ENCODE peak calls at places on chromosomes 13 and 19, in nine cellular contexts. C is OCI-LY7; I is heart right ventricle; F is coronary artery; D is epithelial cell of proximal tubule; S is IMR-90; X is CD4-positive, alpha-beta memory T cell; J is CD8-positive, alpha-beta memory T cell; A is dorsolateral prefrontal cortex. N is an unnamed sample.

GRCh38 chr13:75812751-75813181 is 176.6 kb downstream of the LMO7 start:
- DNase-seq in C (no peak), I (no peak), F (no peak), D (no peak), S (peak), X (no peak), J (no peak), A (no peak), N (no peak)

GRCh38 chr13:105333416-105333815 is 1202.0 kb downstream of the EFNB2 start:
- DNase-seq in C (no peak), I (no peak), F (no peak), D (no peak), S (peak), X (no peak), J (no peak), A (no peak), N (no peak)

GRCh38 chr19:36417752-36418286 is 625 bp downstream of the ZFP82 start:
- DNase-seq in C (peak), I (peak), F (peak), D (no peak), S (no peak), X (no peak), J (no peak), A (no peak), N (no peak)

GRCh38 chr19:13763300-13763699 is 1.0 kb upstream of the MRI1 start:
- DNase-seq in C (no peak), I (no peak), F (no peak), D (no peak), S (no peak), X (no peak), J (no peak), A (no peak), N (no peak)

GRCh38 chr13:101305981-101306411 is 110.3 kb downstream of the NALCN start:
- DNase-seq in C (no peak), I (no peak), F (no peak), D (no peak), S (no peak), X (no peak), J (no peak), A (peak), N (no peak)

GRCh38 chr19:1468274-1469199 is 10.5 kb downstream of the C19orf25 start:
- DNase-seq in C (peak), I (peak), F (no peak), D (no peak), S (peak), X (no peak), J (no peak), A (no peak), N (no peak)

GRCh38 chr19:5352229-5352763 is 11.7 kb upstream of the PTPRS start:
- DNase-seq in C (no peak), I (no peak), F (no peak), D (no peak), S (peak), X (no peak), J (no peak), A (no peak), N (no peak)

GRCh38 chr19:2084993-2085720 is 11.0 kb downstream of the MOB3A start:
- DNase-seq in C (peak), I (peak), F (no peak), D (no peak), S (no peak), X (peak), J (peak), A (no peak), N (no peak)

GRCh38 chr13:29849071-29849541 is 1.3 kb downstream of the UBL3 start:
- DNase-seq in C (peak), I (no peak), F (no peak), D (no peak), S (peak), X (peak), J (peak), A (peak), N (no peak)

GRCh38 chr19:38711726-38712153 is 32.5 kb downstream of the CAPN12 start:
- DNase-seq in C (no peak), I (peak), F (no peak), D (peak), S (peak), X (no peak), J (no peak), A (no peak), N (no peak)

GRCh38 chr13:75889427-75889826 is 253.3 kb downstream of the LMO7 start:
- DNase-seq in C (no peak), I (no peak), F (no peak), D (no peak), S (no peak), X (no peak), J (no peak), A (no peak), N (no peak)

GRCh38 chr13:109704771-109705628 is 81.4 kb downstream of the IRS2 start:
- DNase-seq in C (no peak), I (peak), F (no peak), D (no peak), S (no peak), X (no peak), J (no peak), A (no peak), N (no peak)

GRCh38 chr13:96821381-96821780 is 172.9 kb downstream of the OXGR1 start:
- DNase-seq in C (no peak), I (no peak), F (no peak), D (no peak), S (peak), X (no peak), J (no peak), A (no peak), N (no peak)

GRCh38 chr19:11581740-11582139 is 4.3 kb upstream of the ACP5 start:
- DNase-seq in C (peak), I (no peak), F (no peak), D (no peak), S (peak), X (peak), J (no peak), A (no peak), N (no peak)

GRCh38 chr19:47630594-47630993 is 21.7 kb downstream of the BICRA start:
- DNase-seq in C (no peak), I (no peak), F (no peak), D (no peak), S (no peak), X (no peak), J (no peak), A (no peak), N (no peak)

GRCh38 chr19:21115430-21115829 is 26.4 kb upstream of the ZNF431 start:
- DNase-seq in C (no peak), I (no peak), F (no peak), D (no peak), S (no peak), X (no peak), J (no peak), A (no peak), N (no peak)

GRCh38 chr19:13057147-13057572 is 45.5 kb downstream of the LYL1 start:
- DNase-seq in C (no peak), I (no peak), F (no peak), D (no peak), S (no peak), X (no peak), J (no peak), A (no peak), N (no peak)

GRCh38 chr19:3508771-3509535 is 2.8 kb downstream of the FZR1 start:
- DNase-seq in C (no peak), I (no peak), F (no peak), D (no peak), S (peak), X (no peak), J (no peak), A (no peak), N (no peak)

GRCh38 chr19:34926685-34927375 is at the start of gene ZNF30:
- DNase-seq in C (no peak), I (peak), F (peak), D (peak), S (peak), X (peak), J (peak), A (peak), N (peak)

GRCh38 chr13:98439136-98439828 is 137.6 kb downstream of the STK24 start:
- DNase-seq in C (no peak), I (no peak), F (no peak), D (no peak), S (no peak), X (no peak), J (no peak), A (no peak), N (no peak)

GRCh38 chr13:23750383-23751121 is 138.6 kb downstream of the MIPEP start:
- DNase-seq in C (no peak), I (no peak), F (no peak), D (no peak), S (peak), X (no peak), J (no peak), A (no peak), N (no peak)

GRCh38 chr13:94313321-94313720 is 166.2 kb downstream of the DCT start:
- DNase-seq in C (no peak), I (no peak), F (no peak), D (no peak), S (no peak), X (no peak), J (no peak), A (no peak), N (no peak)

GRCh38 chr19:54451997-54452396 is 3.0 kb downstream of the LENG8 start:
- DNase-seq in C (no peak), I (no peak), F (no peak), D (no peak), S (no peak), X (no peak), J (no peak), A (no peak), N (no peak)

GRCh38 chr13:26539738-26540292 is 17.7 kb upstream of the WASF3 start:
- DNase-seq in C (no peak), I (no peak), F (no peak), D (no peak), S (no peak), X (no peak), J (no peak), A (no peak), N (no peak)

GRCh38 chr19:24054044-24054935 is 32.7 kb upstream of the ZNF254 start:
- DNase-seq in C (no peak), I (no peak), F (no peak), D (peak), S (peak), X (no peak), J (no peak), A (no peak), N (no peak)

GRCh38 chr19:45395524-45396388 is 9.1 kb downstream of the PPP1R13L start:
- DNase-seq in C (no peak), I (no peak), F (no peak), D (no peak), S (no peak), X (no peak), J (no peak), A (no peak), N (no peak)
- H3K4me3 ChIP-seq in C (no peak), I (no peak), F (no peak), D (no peak), S (no peak), X (no peak), J (no peak), A (no peak), N (no peak)

GRCh38 chr13:114113961-114114360 is 18.5 kb downstream of the RASA3 start:
- DNase-seq in C (no peak), I (no peak), F (no peak), D (no peak), S (no peak), X (no peak), J (no peak), A (no peak), N (no peak)
- H3K4me3 ChIP-seq in C (no peak), I (no peak), F (no peak), D (no peak), S (no peak), X (no peak), J (no peak), A (no peak), N (no peak)

DNA sequence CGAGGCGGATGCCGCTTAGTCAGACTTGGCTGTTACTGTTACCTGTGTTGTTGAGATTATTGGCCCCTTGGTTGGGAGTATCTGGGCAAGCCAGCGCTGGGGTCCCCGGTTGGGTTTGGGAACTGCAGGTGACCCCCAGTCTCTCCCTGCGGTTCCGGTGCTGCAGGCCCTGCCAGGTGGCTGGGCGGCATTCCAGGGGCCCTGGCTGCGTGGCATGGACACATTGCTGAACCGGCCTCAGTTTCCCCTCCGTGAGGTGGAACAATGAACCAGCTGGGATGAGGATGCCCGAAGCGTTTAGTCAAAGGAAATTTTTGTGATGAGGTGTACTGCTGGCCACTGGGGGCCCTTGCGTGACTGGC is 538 bp downstream of the B3GNT3 start:
- DNase-seq in C (no peak), I (no peak), F (no peak), D (no peak), S (no peak), X (no peak), J (no peak), A (no peak), N (no peak)
- H3K4me3 ChIP-seq in C (no peak), I (no peak), F (no peak), D (peak), S (no peak), X (peak), J (peak), A (no peak), N (no peak)

GRCh38 chr19:19619121-19619848 is 798 bp upstream of the PBX4 start:
- DNase-seq in C (no peak), I (no peak), F (no peak), D (no peak), S (no peak), X (no peak), J (no peak), A (no peak), N (no peak)
- H3K4me3 ChIP-seq in C (peak), I (peak), F (peak), D (peak), S (peak), X (no peak), J (peak), A (peak), N (peak)

GRCh38 chr19:29724102-29724641 is 9.1 kb upstream of the C19orf12 start:
- DNase-seq in C (no peak), I (no peak), F (no peak), D (no peak), S (peak), X (peak), J (no peak), A (peak), N (no peak)
- H3K4me3 ChIP-seq in C (no peak), I (peak), F (peak), D (peak), S (no peak), X (no peak), J (no peak), A (peak), N (peak)

N was measured in retinal pigment epithelial cell.